ENCODE peak calls at places on chromosomes 2 and 18, in four cellular contexts. Z is K562, A is HCT116, I is ovary. L is an unnamed sample.

GRCh38 chr2:182716665-182716990 is 571 bp downstream of the DNAJC10 start:
- DNase-seq in Z (peak), A (no peak), I (no peak), L (no peak)

GRCh38 chr2:237092506-237092905 is 6.8 kb downstream of the COPS8 start:
- DNase-seq in Z (no peak), A (no peak), I (no peak), L (no peak)

GRCh38 chr2:53820711-53821110 is 33.9 kb downstream of the ERLEC1 start:
- DNase-seq in Z (no peak), A (no peak), I (no peak), L (no peak)

GRCh38 chr2:238238766-238239551 is 879 bp downstream of the HES6 start:
- DNase-seq in Z (peak), A (no peak), I (no peak), L (no peak)

GRCh38 chr2:117770696-117771095 is 43.8 kb upstream of the DDX18 start:
- DNase-seq in Z (no peak), A (no peak), I (no peak), L (no peak)

GRCh38 chr18:11412790-11413189 is 196.6 kb upstream of the SLC35G4 start:
- DNase-seq in Z (no peak), A (no peak), I (no peak), L (no peak)

GRCh38 chr2:28978606-28979005 is 2.5 kb upstream of the TOGARAM2 start:
- DNase-seq in Z (no peak), A (no peak), I (no peak), L (no peak)

GRCh38 chr2:3692375-3692774 is 11.0 kb upstream of the DCDC2C start:
- DNase-seq in Z (peak), A (peak), I (no peak), L (no peak)

GRCh38 chr2:187642498-187642897 is 88.3 kb upstream of the TFPI start:
- DNase-seq in Z (no peak), A (no peak), I (no peak), L (no peak)

GRCh38 chr2:148209598-148209997 is 188.7 kb downstream of the MBD5 start:
- DNase-seq in Z (peak), A (peak), I (no peak), L (no peak)

GRCh38 chr2:187078297-187078696 is 229.3 kb upstream of the ZSWIM2 start:
- DNase-seq in Z (peak), A (no peak), I (no peak), L (no peak)

GRCh38 chr2:102187191-102188150 is 648 bp downstream of the IL1RL2 start:
- DNase-seq in Z (no peak), A (no peak), I (peak), L (no peak)

GRCh38 chr18:12744103-12744502 is 41.3 kb downstream of the PSMG2 start:
- DNase-seq in Z (peak), A (peak), I (no peak), L (no peak)

GRCh38 chr2:177241771-177242135 is 22.8 kb downstream of the NFE2L2 start:
- DNase-seq in Z (no peak), A (no peak), I (no peak), L (no peak)

GRCh38 chr2:139864821-139865302 is 1084.7 kb upstream of the NXPH2 start:
- DNase-seq in Z (peak), A (no peak), I (no peak), L (no peak)

GRCh38 chr2:181106789-181107418 is 126.5 kb downstream of the UBE2E3 start:
- DNase-seq in Z (peak), A (peak), I (no peak), L (peak)

GRCh38 chr2:1743396-1744150 is 742 bp downstream of the PXDN start:
- DNase-seq in Z (no peak), A (no peak), I (peak), L (no peak)

GRCh38 chr2:224801360-224801759 is 85.2 kb upstream of the CCDC195 start:
- DNase-seq in Z (no peak), A (no peak), I (no peak), L (no peak)

GRCh38 chr2:3432067-3432466 is 52.6 kb downstream of the TRAPPC12 start:
- DNase-seq in Z (no peak), A (no peak), I (no peak), L (no peak)

GRCh38 chr18:37385846-37386435 is 179.7 kb downstream of the CELF4 start:
- DNase-seq in Z (peak), A (peak), I (no peak), L (no peak)

GRCh38 chr2:162318280-162319222 is at the start of gene IFIH1:
- DNase-seq in Z (peak), A (peak), I (peak), L (peak)

GRCh38 chr18:41939326-41939725 is 15.7 kb upstream of the PIK3C3 start:
- DNase-seq in Z (no peak), A (no peak), I (no peak), L (no peak)

GRCh38 chr2:88919087-88919738 is 227.7 kb downstream of the RPIA start:
- DNase-seq in Z (peak), A (no peak), I (no peak), L (no peak)

GRCh38 chr2:56753182-56753581 is 569.4 kb downstream of the CCDC85A start:
- DNase-seq in Z (no peak), A (no peak), I (no peak), L (no peak)

GRCh38 chr2:56749152-56749752 is 565.5 kb downstream of the CCDC85A start:
- DNase-seq in Z (peak), A (peak), I (no peak), L (peak)

GRCh38 chr2:56757884-56758545 is 574.2 kb downstream of the CCDC85A start:
- DNase-seq in Z (no peak), A (no peak), I (no peak), L (no peak)

GRCh38 chr2:56754066-56754615 is 570.4 kb downstream of the CCDC85A start:
- DNase-seq in Z (no peak), A (no peak), I (no peak), L (no peak)

GRCh38 chr2:56754627-56755026 is 570.8 kb downstream of the CCDC85A start:
- DNase-seq in Z (no peak), A (no peak), I (no peak), L (no peak)
- H3K27ac ChIP-seq in Z (no peak), A (no peak), I (no peak), L (no peak)

GRCh38 chr2:74149570-74150319 is 2.0 kb upstream of the BOLA3 start:
- DNase-seq in Z (peak), A (no peak), I (no peak), L (no peak)

GRCh38 chr2:74148457-74149248 is 941 bp upstream of the BOLA3 start:
- DNase-seq in Z (peak), A (no peak), I (no peak), L (no peak)

GRCh38 chr2:74146929-74147728 is 583 bp downstream of the BOLA3 start:
- DNase-seq in Z (peak), A (no peak), I (no peak), L (no peak)

GRCh38 chr2:74147729-74148456 is at the start of gene BOLA3:
- DNase-seq in Z (peak), A (peak), I (peak), L (no peak)

GRCh38 chr2:74149249-74149530 is 1.5 kb upstream of the BOLA3 start:
- DNase-seq in Z (peak), A (no peak), I (no peak), L (no peak)
- H3K27ac ChIP-seq in Z (peak), A (no peak), I (no peak), L (no peak)

GRCh38 chr2:191899442-191899841 is 52.6 kb upstream of the CAVIN2 start:
- DNase-seq in Z (no peak), A (no peak), I (no peak), L (peak)
- H3K27ac ChIP-seq in Z (no peak), A (no peak), I (no peak), L (peak)

DNA sequence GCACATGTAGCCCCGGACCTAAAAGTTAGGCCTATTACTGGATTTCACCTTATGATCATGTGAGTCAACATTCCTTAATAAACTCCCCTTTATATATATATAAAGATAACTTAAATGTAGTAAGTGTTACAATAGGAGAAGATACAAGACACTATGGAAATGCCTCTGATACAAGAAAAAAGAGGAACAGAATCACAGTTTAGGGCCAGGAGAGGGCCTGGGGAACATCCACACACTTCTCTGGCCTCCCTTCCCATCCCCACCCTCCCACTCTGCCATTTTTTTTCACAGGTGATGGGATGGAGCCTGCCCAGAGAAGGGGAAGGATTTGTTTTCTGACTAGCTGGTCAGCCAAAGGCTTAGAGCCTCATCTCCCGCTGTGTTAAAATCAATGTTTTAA is 6.4 kb downstream of the CDC42EP3 start:
- DNase-seq in Z (no peak), A (no peak), I (no peak), L (no peak)
- H3K27ac ChIP-seq in Z (no peak), A (no peak), I (no peak), L (no peak)